ENCODE peak calls at places on chromosomes 13 and 19, in six cellular contexts. One of them, this sample, is unnamed. For H3K4me1, the result is how much of the 10 kb centered on the place peaks cover.

GRCh38 chr13:30375436-30375835 is 46.9 kb upstream of the UBE2L5 start:
- DNase-seq in cardiac muscle cell: no peak
- DNase-seq in sigmoid colon: no peak
- DNase-seq in right lobe of liver: no peak
- DNase-seq in tibial artery: peak
- DNase-seq in testis: no peak
- DNase-seq in this sample: no peak

GRCh38 chr19:5261151-5261890 is 79.3 kb downstream of the PTPRS start:
- DNase-seq in sigmoid colon: no peak
- DNase-seq in tibial artery: no peak
- DNase-seq in cardiac muscle cell: no peak
- DNase-seq in testis: no peak
- DNase-seq in right lobe of liver: no peak
- DNase-seq in this sample: no peak

GRCh38 chr19:55647732-55648656 is at the start of gene CCDC106:
- DNase-seq in cardiac muscle cell: peak
- DNase-seq in right lobe of liver: peak
- DNase-seq in sigmoid colon: peak
- DNase-seq in testis: peak
- DNase-seq in tibial artery: no peak
- DNase-seq in this sample: peak

GRCh38 chr19:10701955-10702307 is 692 bp downstream of the QTRT1 start:
- DNase-seq in tibial artery: no peak
- DNase-seq in testis: peak
- DNase-seq in right lobe of liver: no peak
- DNase-seq in cardiac muscle cell: peak
- DNase-seq in sigmoid colon: no peak
- DNase-seq in this sample: no peak

GRCh38 chr13:80712026-80712425 is 371.1 kb upstream of the SPRY2 start:
- DNase-seq in cardiac muscle cell: no peak
- DNase-seq in testis: no peak
- DNase-seq in right lobe of liver: no peak
- DNase-seq in tibial artery: no peak
- DNase-seq in sigmoid colon: no peak
- DNase-seq in this sample: no peak

GRCh38 chr13:110506859-110507566 is 54.5 kb downstream of the RAB20 start:
- DNase-seq in cardiac muscle cell: peak
- DNase-seq in tibial artery: peak
- DNase-seq in right lobe of liver: peak
- DNase-seq in testis: peak
- DNase-seq in sigmoid colon: peak
- DNase-seq in this sample: peak

GRCh38 chr13:34772881-34773280 is 169.2 kb upstream of the NBEA start:
- DNase-seq in tibial artery: no peak
- DNase-seq in sigmoid colon: no peak
- DNase-seq in testis: no peak
- DNase-seq in right lobe of liver: no peak
- DNase-seq in cardiac muscle cell: no peak
- DNase-seq in this sample: no peak

GRCh38 chr19:38676023-38676877 is 28.8 kb downstream of the ACTN4 start:
- DNase-seq in testis: no peak
- DNase-seq in sigmoid colon: no peak
- DNase-seq in right lobe of liver: no peak
- DNase-seq in tibial artery: no peak
- DNase-seq in cardiac muscle cell: no peak
- DNase-seq in this sample: peak

GRCh38 chr13:93147293-93147645 is 79.3 kb upstream of the GPC6 start:
- DNase-seq in testis: no peak
- DNase-seq in tibial artery: no peak
- DNase-seq in sigmoid colon: no peak
- DNase-seq in right lobe of liver: no peak
- DNase-seq in cardiac muscle cell: no peak
- DNase-seq in this sample: no peak

GRCh38 chr13:106491928-106492327 is 43.5 kb downstream of the EFNB2 start:
- DNase-seq in cardiac muscle cell: no peak
- DNase-seq in sigmoid colon: no peak
- DNase-seq in right lobe of liver: no peak
- DNase-seq in tibial artery: no peak
- DNase-seq in testis: peak
- DNase-seq in this sample: no peak

GRCh38 chr13:111906816-111907215 is 160.1 kb upstream of the SOX1 start:
- DNase-seq in right lobe of liver: no peak
- DNase-seq in testis: no peak
- DNase-seq in sigmoid colon: peak
- DNase-seq in tibial artery: peak
- DNase-seq in cardiac muscle cell: no peak
- DNase-seq in this sample: no peak

GRCh38 chr19:34124828-34125227 is 47.5 kb upstream of the LSM14A start:
- DNase-seq in right lobe of liver: no peak
- DNase-seq in cardiac muscle cell: no peak
- DNase-seq in sigmoid colon: no peak
- DNase-seq in tibial artery: no peak
- DNase-seq in testis: no peak
- DNase-seq in this sample: no peak

GRCh38 chr13:30870049-30870884 is 35.8 kb upstream of the MEDAG start:
- DNase-seq in cardiac muscle cell: no peak
- DNase-seq in right lobe of liver: no peak
- DNase-seq in testis: peak
- DNase-seq in sigmoid colon: peak
- DNase-seq in tibial artery: peak
- DNase-seq in this sample: peak

GRCh38 chr19:7795555-7796161 is 32.6 kb downstream of the CLEC4M start:
- DNase-seq in tibial artery: no peak
- DNase-seq in sigmoid colon: no peak
- DNase-seq in right lobe of liver: no peak
- DNase-seq in cardiac muscle cell: no peak
- DNase-seq in testis: no peak
- DNase-seq in this sample: no peak

GRCh38 chr13:111654531-111654930 is 334.1 kb downstream of the TEX29 start:
- DNase-seq in tibial artery: no peak
- DNase-seq in right lobe of liver: no peak
- DNase-seq in cardiac muscle cell: no peak
- DNase-seq in testis: no peak
- DNase-seq in sigmoid colon: no peak
- DNase-seq in this sample: no peak

GRCh38 chr19:16268676-16269319 is 55.8 kb upstream of the KLF2 start:
- DNase-seq in sigmoid colon: no peak
- DNase-seq in tibial artery: no peak
- DNase-seq in cardiac muscle cell: no peak
- DNase-seq in right lobe of liver: no peak
- DNase-seq in testis: no peak
- DNase-seq in this sample: no peak

GRCh38 chr13:67408823-67409222 is 178.7 kb upstream of the PCDH9 start:
- DNase-seq in cardiac muscle cell: no peak
- DNase-seq in right lobe of liver: no peak
- DNase-seq in sigmoid colon: no peak
- DNase-seq in tibial artery: no peak
- DNase-seq in testis: no peak
- DNase-seq in this sample: no peak

GRCh38 chr19:20662421-20663105 is 1.2 kb upstream of the ZNF626 start:
- DNase-seq in tibial artery: no peak
- DNase-seq in right lobe of liver: no peak
- DNase-seq in sigmoid colon: no peak
- DNase-seq in testis: peak
- DNase-seq in cardiac muscle cell: no peak
- DNase-seq in this sample: no peak

GRCh38 chr19:8334458-8335342 is 8.4 kb downstream of the KANK3 start:
- DNase-seq in tibial artery: no peak
- DNase-seq in testis: peak
- DNase-seq in sigmoid colon: no peak
- DNase-seq in right lobe of liver: peak
- DNase-seq in cardiac muscle cell: peak
- DNase-seq in this sample: peak

GRCh38 chr13:80054806-80055205 is 286.1 kb downstream of the SPRY2 start:
- DNase-seq in sigmoid colon: no peak
- DNase-seq in right lobe of liver: no peak
- DNase-seq in tibial artery: no peak
- DNase-seq in testis: no peak
- DNase-seq in cardiac muscle cell: no peak
- DNase-seq in this sample: no peak

DNA sequence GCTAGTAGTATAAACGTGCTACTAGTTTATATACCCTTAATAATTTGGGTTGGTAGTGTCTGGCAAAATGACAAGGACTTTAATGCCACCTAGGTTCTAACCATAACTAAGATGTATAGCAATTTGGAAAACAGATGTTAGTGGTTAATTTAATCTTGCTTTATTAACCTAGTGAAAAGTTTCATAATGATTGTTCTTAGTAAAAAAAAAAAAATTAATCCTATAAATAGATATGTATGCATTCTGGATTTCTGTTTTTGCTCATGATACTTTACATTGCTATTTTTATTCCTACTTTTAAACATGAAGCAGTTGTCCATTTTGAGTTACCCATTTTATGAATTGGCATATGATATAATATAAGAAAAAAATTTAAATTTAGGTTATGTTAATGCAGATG is 36.3 kb downstream of the DGKH start:
- DNase-seq in right lobe of liver: no peak
- DNase-seq in cardiac muscle cell: no peak
- DNase-seq in sigmoid colon: no peak
- DNase-seq in testis: no peak
- DNase-seq in tibial artery: no peak
- DNase-seq in this sample: no peak
- H3K4me1 ChIP-seq in right lobe of liver: under half
- H3K4me1 ChIP-seq in cardiac muscle cell: under half
- H3K4me1 ChIP-seq in sigmoid colon: under half
- H3K4me1 ChIP-seq in testis: under half
- H3K4me1 ChIP-seq in tibial artery: under half
- H3K4me1 ChIP-seq in this sample: under half

GRCh38 chr19:2315818-2316353 is 7.9 kb upstream of the LINGO3 start:
- DNase-seq in right lobe of liver: peak
- DNase-seq in testis: peak
- DNase-seq in tibial artery: peak
- DNase-seq in sigmoid colon: peak
- DNase-seq in cardiac muscle cell: peak
- DNase-seq in this sample: peak
- TF ChIP-seq CTCF in right lobe of liver: peak
- TF ChIP-seq CTCF in testis: peak
- TF ChIP-seq CTCF in tibial artery: peak
- TF ChIP-seq CTCF in sigmoid colon: peak
- TF ChIP-seq CTCF in cardiac muscle cell: peak
- TF ChIP-seq CTCF in this sample: peak

GRCh38 chr13:49304763-49305695 is 57.3 kb downstream of the CDADC1 start:
- DNase-seq in tibial artery: no peak
- DNase-seq in cardiac muscle cell: no peak
- DNase-seq in testis: no peak
- DNase-seq in right lobe of liver: no peak
- DNase-seq in sigmoid colon: no peak
- DNase-seq in this sample: no peak
- H3K4me1 ChIP-seq in tibial artery: under half
- H3K4me1 ChIP-seq in cardiac muscle cell: under half
- H3K4me1 ChIP-seq in testis: half or more
- H3K4me1 ChIP-seq in right lobe of liver: under half
- H3K4me1 ChIP-seq in sigmoid colon: half or more
- H3K4me1 ChIP-seq in this sample: half or more

GRCh38 chr19:19514215-19514633 is 1.1 kb downstream of the TSSK6 start:
- DNase-seq in tibial artery: peak
- DNase-seq in sigmoid colon: peak
- DNase-seq in cardiac muscle cell: no peak
- DNase-seq in testis: peak
- DNase-seq in right lobe of liver: peak
- DNase-seq in this sample: peak

GRCh38 chr19:19517235-19517619 is 1.2 kb downstream of the NDUFA13 start:
- DNase-seq in tibial artery: no peak
- DNase-seq in cardiac muscle cell: no peak
- DNase-seq in right lobe of liver: no peak
- DNase-seq in sigmoid colon: no peak
- DNase-seq in testis: no peak
- DNase-seq in this sample: no peak

GRCh38 chr19:19515764-19516519 is at the start of gene NDUFA13:
- DNase-seq in tibial artery: peak
- DNase-seq in right lobe of liver: peak
- DNase-seq in sigmoid colon: peak
- DNase-seq in testis: peak
- DNase-seq in cardiac muscle cell: peak
- DNase-seq in this sample: peak

GRCh38 chr19:19513671-19514070 is 1.7 kb downstream of the TSSK6 start:
- DNase-seq in right lobe of liver: no peak
- DNase-seq in sigmoid colon: no peak
- DNase-seq in testis: no peak
- DNase-seq in cardiac muscle cell: no peak
- DNase-seq in tibial artery: no peak
- DNase-seq in this sample: no peak

DNA sequence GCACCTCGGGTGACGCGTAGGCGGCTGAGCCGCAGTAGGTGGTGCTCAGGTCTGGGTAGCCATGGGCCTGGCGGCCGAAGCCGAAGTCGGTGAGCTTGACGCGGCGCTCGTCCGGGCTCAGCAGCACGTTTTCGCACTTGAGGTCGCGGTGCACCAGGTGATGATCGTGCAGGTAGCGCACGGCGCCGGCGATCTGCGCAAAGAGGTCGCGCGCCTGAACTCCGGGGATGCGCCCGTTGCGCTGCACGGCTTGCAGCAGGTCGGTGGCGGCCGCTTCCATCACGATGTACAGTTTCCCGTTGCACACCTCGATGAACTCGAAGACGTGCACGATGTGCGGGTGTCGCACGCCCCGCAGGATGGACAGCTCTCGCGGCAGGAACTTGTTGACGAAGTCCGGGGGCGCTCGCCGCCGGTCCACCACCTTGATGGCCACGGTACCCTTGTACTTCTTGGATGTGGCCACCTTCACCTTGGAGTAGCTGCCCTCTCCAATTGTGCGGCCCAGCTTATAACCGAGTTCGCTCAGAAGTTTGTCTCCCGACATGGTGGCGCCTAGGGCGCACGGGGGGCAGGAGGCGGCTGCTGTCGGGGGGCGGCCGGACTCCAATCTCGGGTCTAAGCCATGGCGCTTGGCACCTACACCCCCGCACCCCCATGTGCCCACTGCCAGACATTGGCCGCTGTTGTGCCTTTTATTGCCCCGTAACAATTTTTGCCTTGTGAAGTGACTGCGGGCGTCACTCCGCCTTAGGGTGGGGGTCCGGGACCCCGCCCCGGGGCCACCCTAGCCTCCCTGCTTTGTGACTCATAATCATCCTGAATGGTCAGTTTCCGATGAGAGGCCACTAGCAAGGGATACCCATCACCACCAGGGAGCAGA is at the start of gene TSSK6:
- DNase-seq in right lobe of liver: no peak
- DNase-seq in tibial artery: no peak
- DNase-seq in testis: no peak
- DNase-seq in sigmoid colon: no peak
- DNase-seq in cardiac muscle cell: no peak
- DNase-seq in this sample: no peak
- TF ChIP-seq CTCF in right lobe of liver: no peak
- TF ChIP-seq CTCF in tibial artery: no peak
- TF ChIP-seq CTCF in testis: no peak
- TF ChIP-seq CTCF in sigmoid colon: no peak
- TF ChIP-seq CTCF in cardiac muscle cell: no peak
- TF ChIP-seq CTCF in this sample: no peak